ENCODE peak calls at places on chromosomes 13 and 19, in seven cellular contexts. L is neural crest cell; B is RCC 7860; O is activated CD8-positive, alpha-beta memory T cell treated with anti-CD3 and anti-CD28 coated beads, Interleukin-2, amount 50 U/mL, for 4 hours; Y is body of pancreas; J is thyroid gland; R is H54. S is an unnamed sample.

GRCh38 chr13:106133025-106133424 is 402.4 kb downstream of the EFNB2 start:
- DNase-seq in L (no peak), B (peak; percentile 21), O (no peak), Y (no peak), J (no peak), R (no peak), S (no peak)

GRCh38 chr19:21487969-21488368 is 17.4 kb upstream of the ZNF429 start:
- DNase-seq in L (no peak), B (no peak), O (no peak), Y (no peak), J (no peak), R (no peak), S (no peak)

GRCh38 chr13:95676100-95676774 is 702 bp upstream of the DNAJC3 start:
- DNase-seq in L (peak; percentile 1), B (no peak), O (no peak), Y (peak; percentile 58), J (peak; percentile 26), R (no peak), S (peak; percentile 80)

GRCh38 chr13:108113407-108113806 is 101.9 kb downstream of the LIG4 start:
- DNase-seq in L (no peak), B (no peak), O (no peak), Y (no peak), J (no peak), R (no peak), S (no peak)

GRCh38 chr19:49119411-49120324 is at the start of gene PPFIA3:
- DNase-seq in L (peak; percentile 55), B (peak; percentile 14), O (peak; percentile 27), Y (peak; percentile 87), J (peak; percentile 75), R (peak; percentile 57), S (no peak)

GRCh38 chr13:98225036-98225940 is 48.2 kb upstream of the RNF113B start:
- DNase-seq in L (no peak), B (no peak), O (no peak), Y (no peak), J (peak; percentile 76), R (no peak), S (no peak)

GRCh38 chr13:50596103-50596502 is 247.4 kb downstream of the DLEU7 start:
- DNase-seq in L (no peak), B (no peak), O (no peak), Y (no peak), J (no peak), R (no peak), S (no peak)

GRCh38 chr13:51818771-51819511 is 15.0 kb upstream of the DHRS12 start:
- DNase-seq in L (no peak), B (no peak), O (peak; percentile 43), Y (no peak), J (no peak), R (no peak), S (no peak)

GRCh38 chr13:31706105-31706504 is 33.2 kb upstream of the RXFP2 start:
- DNase-seq in L (no peak), B (no peak), O (no peak), Y (peak; percentile 11), J (no peak), R (no peak), S (no peak)